ENCODE peak calls at places on chromosomes 13 and 19, in four cellular contexts. C, M, Q and N are unnamed samples.

GRCh38 chr19:7418575-7418974 is 69.8 kb downstream of the ARHGEF18 start:
- DNase-seq in C (no peak), M (no peak), Q (no peak), N (no peak)

GRCh38 chr13:51612867-51613266 is 28.6 kb downstream of the WDFY2 start:
- DNase-seq in C (no peak), M (no peak), Q (no peak), N (no peak)

GRCh38 chr13:74288361-74288911 is 154.2 kb upstream of the KLF12 start:
- DNase-seq in C (no peak), M (no peak), Q (no peak), N (no peak)

GRCh38 chr13:24161010-24161775 is 673 bp downstream of the SPATA13 start:
- DNase-seq in C (peak), M (peak), Q (no peak), N (peak)

GRCh38 chr13:46754812-46755211 is 42.1 kb downstream of the ESD start:
- DNase-seq in C (no peak), M (no peak), Q (no peak), N (no peak)

GRCh38 chr19:47469719-47470118 is 2.0 kb downstream of the SLC8A2 start:
- DNase-seq in C (no peak), M (no peak), Q (no peak), N (no peak)

GRCh38 chr13:93259527-93260080 is 33.0 kb downstream of the GPC6 start:
- DNase-seq in C (no peak), M (no peak), Q (no peak), N (no peak)

GRCh38 chr19:14405380-14405757 is 13.8 kb downstream of the DDX39A start:
- DNase-seq in C (no peak), M (no peak), Q (no peak), N (no peak)

GRCh38 chr19:45403781-45404556 is 900 bp downstream of the PPP1R13L start:
- DNase-seq in C (peak), M (peak), Q (no peak), N (no peak)

GRCh38 chr19:13987101-13987890 is 18.8 kb downstream of the RFX1 start:
- DNase-seq in C (no peak), M (no peak), Q (no peak), N (peak)

GRCh38 chr13:62524061-62524460 is 1108.4 kb upstream of the PCDH20 start:
- DNase-seq in C (no peak), M (no peak), Q (peak), N (no peak)

GRCh38 chr19:10420444-10421239 is at the start of gene PDE4A:
- DNase-seq in C (peak), M (no peak), Q (no peak), N (no peak)

GRCh38 chr19:40231544-40232424 is 5.3 kb upstream of the CCNP start:
- DNase-seq in C (peak), M (peak), Q (no peak), N (no peak)

GRCh38 chr19:48363500-48363809 is 285 bp downstream of the TMEM143 start:
- DNase-seq in C (no peak), M (no peak), Q (no peak), N (no peak)

GRCh38 chr13:40480915-40481525 is 185.4 kb downstream of the FOXO1 start:
- DNase-seq in C (no peak), M (no peak), Q (no peak), N (no peak)

GRCh38 chr13:40485611-40486517 is 180.6 kb downstream of the FOXO1 start:
- DNase-seq in C (no peak), M (no peak), Q (no peak), N (no peak)

GRCh38 chr19:15303105-15303780 is 29.1 kb downstream of the BRD4 start:
- DNase-seq in C (no peak), M (no peak), Q (no peak), N (no peak)

GRCh38 chr19:56538761-56539263 is at the start of gene ZFP28:
- DNase-seq in C (no peak), M (no peak), Q (no peak), N (peak)

GRCh38 chr13:110306340-110306959 is 507 bp downstream of the COL4A1 start:
- DNase-seq in C (no peak), M (no peak), Q (no peak), N (no peak)

GRCh38 chr19:16851031-16851712 is 22.0 kb downstream of the SIN3B start:
- DNase-seq in C (no peak), M (no peak), Q (no peak), N (no peak)

GRCh38 chr13:97018029-97018819 is 23.9 kb upstream of the OXGR1 start:
- DNase-seq in C (peak), M (peak), Q (no peak), N (peak)

GRCh38 chr19:8357007-8357521 is 6.9 kb upstream of the ANGPTL4 start:
- DNase-seq in C (no peak), M (peak), Q (no peak), N (no peak)

GRCh38 chr19:19533826-19534225 is 4.2 kb upstream of the CILP2 start:
- DNase-seq in C (no peak), M (no peak), Q (no peak), N (no peak)

GRCh38 chr19:56896041-56896440 is 55.5 kb upstream of the PEG3 start:
- DNase-seq in C (no peak), M (no peak), Q (no peak), N (no peak)

GRCh38 chr13:110643768-110644421 is 28.6 kb downstream of the NAXD start:
- DNase-seq in C (no peak), M (no peak), Q (no peak), N (no peak)

GRCh38 chr13:39571502-39572092 is 31.4 kb downstream of the LHFPL6 start:
- DNase-seq in C (no peak), M (no peak), Q (no peak), N (no peak)

GRCh38 chr13:110396476-110396875 is 89.4 kb downstream of the COL4A2 start:
- DNase-seq in C (no peak), M (no peak), Q (no peak), N (no peak)

GRCh38 chr19:2549701-2550191 is 73.8 kb downstream of the GADD45B start:
- DNase-seq in C (no peak), M (no peak), Q (no peak), N (no peak)

GRCh38 chr13:31452525-31452924 is 252.8 kb downstream of the B3GLCT start:
- DNase-seq in C (no peak), M (no peak), Q (no peak), N (no peak)

GRCh38 chr19:56748443-56748842 is 76.9 kb upstream of the ZNF835 start:
- DNase-seq in C (no peak), M (peak), Q (no peak), N (peak)

GRCh38 chr13:40476175-40476958 is 190.1 kb downstream of the FOXO1 start:
- DNase-seq in C (no peak), M (peak), Q (no peak), N (no peak)

DNA sequence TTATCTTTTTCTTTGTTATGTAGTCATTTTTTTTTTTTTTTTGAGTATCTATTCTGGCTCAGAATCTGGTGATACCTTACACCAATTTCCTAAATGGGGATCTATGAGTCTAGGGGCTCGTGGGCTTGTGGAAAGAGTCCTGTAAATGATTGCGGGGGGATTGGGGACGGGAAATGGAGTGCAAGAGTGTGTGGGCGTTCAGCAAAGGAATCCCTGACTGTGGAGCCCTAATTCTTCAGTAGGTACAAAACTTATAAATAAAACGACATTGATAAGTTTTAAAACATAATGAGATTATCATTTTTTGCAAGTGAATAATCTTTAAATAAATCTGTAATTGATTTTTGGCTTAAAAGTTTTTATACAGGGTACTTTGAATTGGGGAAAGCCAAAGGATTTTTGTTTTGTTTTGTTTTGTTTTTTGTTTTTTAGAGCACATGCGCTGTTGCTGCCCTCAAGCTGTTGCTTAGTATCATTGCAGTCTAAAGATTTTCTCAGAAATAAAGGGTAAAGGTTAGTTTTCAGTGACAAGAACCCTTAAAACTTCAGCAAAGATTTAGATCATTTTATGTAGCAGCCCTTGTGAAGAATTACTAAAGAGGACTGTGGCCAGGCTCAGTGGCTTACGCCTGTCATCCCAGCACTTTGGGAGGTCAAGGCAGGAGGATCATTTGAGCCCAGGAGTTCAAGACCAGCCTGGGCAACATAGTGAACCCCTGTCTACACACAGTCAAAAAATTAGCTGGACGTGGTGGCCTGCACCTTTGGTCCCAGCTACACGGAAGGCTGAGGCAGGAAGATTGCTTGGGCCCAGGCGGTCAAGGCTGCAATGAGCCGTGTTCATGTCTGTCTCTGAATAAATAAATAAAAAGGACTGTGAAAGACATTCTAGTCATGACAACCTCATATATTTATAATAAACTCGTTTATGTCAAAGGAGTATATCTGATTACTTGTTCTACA is 1.7 kb downstream of the ERCC5 start:
- DNase-seq in C (no peak), M (no peak), Q (no peak), N (no peak)
- H3K4me3 ChIP-seq in C (peak), M (peak), Q (peak), N (peak)

DNA sequence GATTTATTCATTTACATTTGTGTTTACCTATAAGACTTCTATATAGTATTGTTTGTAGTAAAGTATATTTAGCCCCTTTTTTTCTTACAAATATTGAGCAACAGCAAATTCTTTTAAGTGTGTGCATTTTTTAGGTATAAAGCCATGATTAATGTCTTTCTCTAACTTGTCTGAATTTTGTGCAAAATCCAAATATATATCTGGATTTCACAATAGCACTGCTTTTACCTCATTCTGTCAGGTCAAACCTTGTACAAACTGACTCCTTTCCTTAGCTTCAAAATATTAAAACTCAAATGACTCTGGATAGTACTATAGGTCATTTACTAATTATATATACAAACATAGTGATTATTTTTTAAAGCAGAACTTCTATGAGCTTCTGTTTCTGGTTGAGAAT is 563.0 kb upstream of the SPRY2 start:
- DNase-seq in C (no peak), M (no peak), Q (no peak), N (no peak)
- TF ChIP-seq GABPA in C (no peak), M (no peak), Q (no peak), N (no peak)

GRCh38 chr13:65553328-65553727 is 1676.8 kb downstream of the PCDH9 start:
- DNase-seq in C (no peak), M (no peak), Q (no peak), N (no peak)
- H3K4me3 ChIP-seq in C (no peak), M (no peak), Q (no peak), N (no peak)

GRCh38 chr13:99256709-99257108 is 1.5 kb downstream of the GPR18 start:
- DNase-seq in C (no peak), M (no peak), Q (no peak), N (peak)
- TF ChIP-seq GABPA in C (no peak), M (no peak), Q (no peak), N (no peak)

GRCh38 chr19:49488863-49489537 is 1.6 kb downstream of the RPL13A start:
- DNase-seq in C (no peak), M (no peak), Q (no peak), N (no peak)

GRCh38 chr19:49489601-49490167 is 2.3 kb downstream of the RPL13A start:
- DNase-seq in C (peak), M (peak), Q (no peak), N (no peak)

GRCh38 chr19:49491804-49492572 is 4.2 kb upstream of the RPS11 start:
- DNase-seq in C (no peak), M (no peak), Q (no peak), N (no peak)

GRCh38 chr19:49491030-49491803 is 3.8 kb downstream of the RPL13A start:
- DNase-seq in C (no peak), M (no peak), Q (no peak), N (no peak)

DNA sequence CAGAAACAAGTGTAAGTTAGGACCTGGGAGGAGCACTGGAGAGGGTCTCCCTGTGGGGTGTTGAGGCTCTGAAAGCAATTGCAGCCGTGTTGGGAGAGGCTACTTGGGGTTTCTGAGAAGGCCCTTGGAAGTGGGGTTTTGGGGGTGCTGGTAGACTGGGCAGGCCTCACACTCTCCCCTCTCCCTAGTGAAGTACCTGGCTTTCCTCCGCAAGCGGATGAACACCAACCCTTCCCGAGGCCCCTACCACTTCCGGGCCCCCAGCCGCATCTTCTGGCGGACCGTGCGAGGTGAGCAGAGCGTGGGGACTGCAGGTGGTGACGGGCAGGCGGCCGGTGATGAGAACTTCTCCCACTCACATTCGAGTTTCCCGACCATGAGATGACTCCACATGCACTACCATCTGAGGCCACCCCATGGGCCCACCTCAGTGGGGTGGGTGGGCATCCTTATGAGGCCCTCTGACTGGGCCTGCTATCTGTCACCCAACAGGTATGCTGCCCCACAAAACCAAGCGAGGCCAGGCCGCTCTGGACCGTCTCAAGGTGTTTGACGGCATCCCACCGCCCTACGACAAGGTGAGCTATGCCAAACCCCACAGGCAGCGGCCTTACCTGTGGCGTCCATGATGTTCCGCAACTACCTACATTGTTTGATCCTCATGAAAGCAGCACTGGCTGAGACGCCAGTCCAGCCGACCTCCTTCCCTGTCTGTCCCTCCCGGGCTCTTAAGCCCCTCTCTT is 3.0 kb downstream of the RPL13A start:
- DNase-seq in C (peak), M (no peak), Q (no peak), N (no peak)
- H3K4me3 ChIP-seq in C (peak), M (peak), Q (peak), N (peak)

GRCh38 chr13:100671389-100672182 is 3.0 kb downstream of the TMTC4 start:
- DNase-seq in C (no peak), M (peak), Q (no peak), N (no peak)
- TF ChIP-seq GABPA in C (no peak), M (no peak), Q (no peak), N (no peak)

DNA sequence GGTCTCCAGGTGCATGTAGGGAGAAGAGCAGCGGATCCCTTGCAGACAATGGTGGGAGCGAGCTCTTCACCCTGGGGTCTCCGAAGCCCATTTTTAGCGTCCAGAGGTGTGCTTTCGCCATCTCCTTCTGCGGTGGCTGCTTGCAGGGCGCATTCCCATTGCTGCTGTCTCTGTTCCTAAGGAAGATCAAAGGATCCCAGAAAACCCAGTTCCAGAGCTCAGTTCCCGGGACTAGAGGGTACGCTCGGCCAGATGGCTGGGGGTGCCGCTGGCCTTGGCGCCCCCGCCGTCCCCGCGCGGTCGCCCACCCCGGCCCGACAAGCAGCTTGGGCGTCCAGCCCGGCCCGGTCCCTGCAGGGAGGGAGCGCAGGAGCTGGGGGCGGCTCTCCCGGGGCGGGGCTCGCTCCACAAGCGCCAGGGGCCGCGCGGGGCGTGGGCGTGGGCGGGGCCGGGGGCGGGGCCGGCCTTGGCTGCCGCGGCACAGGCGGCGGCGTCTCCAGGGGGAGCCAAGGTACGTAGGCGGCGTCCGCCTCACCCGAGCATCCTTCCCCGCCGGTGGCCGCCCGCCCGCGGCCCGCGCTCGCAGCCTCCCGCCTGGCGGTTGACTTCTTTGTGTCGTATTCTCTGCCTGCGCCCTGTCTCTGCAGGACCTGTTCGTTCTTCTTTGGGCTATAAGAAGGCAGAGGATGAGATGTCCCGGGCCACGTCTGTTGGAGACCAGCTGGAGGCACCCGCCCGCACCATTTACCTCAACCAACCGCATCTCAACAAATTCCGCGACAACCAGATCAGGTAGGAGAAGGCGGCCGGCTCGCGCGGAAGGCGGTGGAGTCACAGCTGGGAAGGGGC is 96.8 kb downstream of the ATP8A2 start:
- DNase-seq in C (peak), M (no peak), Q (no peak), N (no peak)
- H3K4me3 ChIP-seq in C (no peak), M (no peak), Q (no peak), N (no peak)

DNA sequence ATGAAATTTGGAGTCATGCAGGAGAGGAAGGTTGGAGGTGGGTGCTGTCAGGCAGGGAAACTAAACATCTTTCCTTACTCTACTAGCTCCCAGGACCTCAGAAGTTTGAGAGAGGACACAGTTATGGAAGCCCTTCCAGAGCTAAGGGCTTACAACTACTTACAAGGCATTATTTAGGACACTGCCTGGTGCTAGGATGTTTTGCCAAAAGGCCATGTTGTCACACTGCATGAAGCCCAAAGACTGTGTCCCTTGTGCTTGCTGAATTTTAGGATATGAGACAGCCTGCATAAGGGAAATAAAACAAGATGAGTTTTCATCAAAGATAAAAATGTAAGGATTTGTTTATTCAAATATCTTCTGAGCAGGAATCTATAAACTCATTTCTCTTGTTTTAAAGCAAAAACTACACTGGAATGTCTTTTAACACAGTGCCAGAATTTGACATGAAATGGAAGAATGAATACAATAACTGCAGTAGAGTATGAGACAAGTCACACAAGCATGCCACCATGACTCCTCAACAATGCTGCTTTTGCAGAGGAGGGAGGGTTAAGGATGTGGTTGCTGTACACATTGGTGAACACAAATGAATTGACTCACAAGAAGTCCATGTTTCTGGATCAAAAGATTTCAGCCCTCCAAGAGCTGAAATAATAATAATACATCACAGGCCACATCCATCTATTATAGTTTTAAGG is 258.4 kb downstream of the SPRY2 start:
- DNase-seq in C (no peak), M (no peak), Q (no peak), N (no peak)
- TF ChIP-seq GABPA in C (no peak), M (no peak), Q (no peak), N (no peak)

DNA sequence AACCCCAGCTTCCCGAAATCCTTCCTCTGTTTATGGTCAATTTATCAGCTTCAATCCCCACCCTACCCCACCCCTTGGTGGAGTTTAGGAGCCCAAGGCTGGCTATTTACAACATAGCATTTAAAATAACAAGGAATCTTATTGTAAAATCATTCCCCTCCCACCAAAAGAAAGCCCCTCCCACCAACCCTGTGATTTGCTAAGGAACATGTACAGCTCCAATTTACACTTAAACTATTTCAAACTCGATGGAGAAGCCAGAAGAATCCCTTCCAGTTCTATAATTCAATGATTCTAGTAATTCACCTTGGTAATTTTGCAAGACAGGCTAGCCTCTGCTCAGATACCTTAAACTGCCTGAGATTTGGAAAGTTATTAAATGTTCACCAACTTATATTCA is 3.0 kb downstream of the LATS2 start:
- DNase-seq in C (no peak), M (no peak), Q (no peak), N (no peak)
- H3K4me3 ChIP-seq in C (no peak), M (no peak), Q (no peak), N (no peak)